ENCODE peak calls at places on chromosomes 1 and 21, in eight cellular contexts. E is AG09319; T is PC-9; H is NCI-H1105; K is BE2C; D is naive thymus-derived CD8-positive, alpha-beta T cell; X is M059J; P is T-cell. A is an unnamed sample.

GRCh38 chr1:96049759-96050409 is 671.7 kb upstream of the PTBP2 start:
- DNase-seq in K (no peak), X (no peak), H (no peak), D (no peak), P (no peak), T (no peak), E (no peak), A (no peak)

GRCh38 chr1:196608401-196609113 is at the start of gene KCNT2:
- DNase-seq in K (peak), E (no peak), T (peak), P (no peak), H (peak), X (peak), D (no peak), A (no peak)

GRCh38 chr1:210239295-210240155 is 6.9 kb downstream of the SERTAD4 start:
- DNase-seq in P (no peak), E (no peak), H (no peak), K (peak), X (peak), T (no peak), D (no peak), A (no peak)

GRCh38 chr1:118898702-118899101 is 89.4 kb downstream of the TBX15 start:
- DNase-seq in X (no peak), H (no peak), E (no peak), K (no peak), P (no peak), T (no peak), D (no peak), A (no peak)

GRCh38 chr1:232422901-232423300 is 207.0 kb downstream of the SIPA1L2 start:
- DNase-seq in T (no peak), K (no peak), P (no peak), E (no peak), D (no peak), H (no peak), X (no peak), A (peak)

GRCh38 chr1:171345536-171345935 is 31.6 kb downstream of the FMO4 start:
- DNase-seq in X (no peak), K (no peak), T (no peak), E (no peak), P (no peak), H (no peak), D (no peak), A (no peak)

GRCh38 chr21:29148535-29148934 is 18.1 kb downstream of the MAP3K7CL start:
- DNase-seq in P (no peak), T (no peak), H (no peak), X (peak), E (no peak), D (no peak), K (no peak), A (peak)

GRCh38 chr1:245172829-245173228 is 18.0 kb downstream of the KIF26B start:
- DNase-seq in X (no peak), T (no peak), H (no peak), P (no peak), K (no peak), E (no peak), D (no peak), A (no peak)

GRCh38 chr1:7474786-7475502 is 296.2 kb upstream of the VAMP3 start:
- DNase-seq in E (no peak), P (no peak), T (no peak), H (no peak), X (peak), D (no peak), K (no peak), A (no peak)

GRCh38 chr1:22545126-22545525 is 18.2 kb upstream of the EPHA8 start:
- DNase-seq in D (no peak), X (no peak), P (no peak), H (no peak), E (no peak), T (no peak), K (no peak), A (no peak)

GRCh38 chr21:36491191-36491916 is 11.4 kb upstream of the CLDN14 start:
- DNase-seq in H (no peak), X (no peak), K (no peak), E (peak), P (no peak), T (no peak), D (no peak), A (no peak)

GRCh38 chr21:41045534-41046268 is 122.3 kb upstream of the BACE2 start:
- DNase-seq in H (peak), D (no peak), K (no peak), E (no peak), X (no peak), P (no peak), T (no peak), A (no peak)

GRCh38 chr1:2468041-2468472 is 8.0 kb upstream of the PLCH2 start:
- DNase-seq in H (no peak), K (no peak), P (peak), T (peak), D (peak), E (no peak), X (no peak), A (no peak)

GRCh38 chr1:202860744-202861419 is 28.1 kb downstream of the RABIF start:
- DNase-seq in H (peak), T (peak), X (peak), D (peak), P (no peak), E (no peak), K (peak), A (no peak)

GRCh38 chr1:205809469-205809868 is 3.5 kb downstream of the SLC41A1 start:
- DNase-seq in E (no peak), H (no peak), X (no peak), K (no peak), T (no peak), D (no peak), P (no peak), A (no peak)

GRCh38 chr21:17903029-17903806 is 84.1 kb upstream of the C21orf91 start:
- DNase-seq in D (no peak), K (no peak), H (peak), P (no peak), T (no peak), X (peak), E (no peak), A (no peak)

GRCh38 chr1:93000751-93001175 is 39.5 kb upstream of the DIPK1A start:
- DNase-seq in H (peak), E (no peak), D (no peak), X (peak), K (no peak), P (no peak), T (peak), A (no peak)

GRCh38 chr1:33018112-33018511 is 18.6 kb downstream of the AK2 start:
- DNase-seq in K (no peak), D (no peak), E (no peak), P (no peak), T (no peak), X (no peak), H (no peak), A (no peak)

GRCh38 chr1:8104278-8105236 is 78.4 kb upstream of the ERRFI1 start:
- DNase-seq in X (no peak), P (no peak), H (no peak), T (no peak), E (no peak), D (no peak), K (no peak), A (no peak)

GRCh38 chr1:154829062-154829461 is 41.0 kb downstream of the KCNN3 start:
- DNase-seq in X (no peak), T (no peak), P (no peak), K (no peak), E (no peak), D (no peak), H (no peak), A (no peak)

GRCh38 chr1:168786476-168787330 is 57.7 kb upstream of the DPT start:
- DNase-seq in T (no peak), P (no peak), D (no peak), H (no peak), X (peak), K (no peak), E (no peak), A (no peak)

GRCh38 chr1:29123871-29124365 is at the start of gene TMEM200B:
- DNase-seq in H (no peak), D (no peak), K (no peak), X (no peak), E (no peak), T (no peak), P (no peak), A (no peak)

GRCh38 chr1:43822040-43822439 is 111.6 kb upstream of the ARTN start:
- DNase-seq in H (no peak), T (peak), D (no peak), K (no peak), X (peak), P (no peak), E (peak), A (no peak)

GRCh38 chr1:155026154-155026553 is 7.4 kb downstream of the DCST2 start:
- DNase-seq in H (no peak), D (no peak), P (no peak), K (no peak), E (no peak), T (no peak), X (peak), A (no peak)

GRCh38 chr1:220901906-220902305 is 22.7 kb downstream of the HLX start:
- DNase-seq in P (no peak), T (no peak), K (no peak), X (peak), H (no peak), E (no peak), D (no peak), A (no peak)

GRCh38 chr1:225812488-225813249 is 2.7 kb downstream of the EPHX1 start:
- DNase-seq in K (peak), T (no peak), D (no peak), H (no peak), E (no peak), X (no peak), P (no peak), A (no peak)

GRCh38 chr1:118785246-118785645 is 202.9 kb downstream of the TBX15 start:
- DNase-seq in T (no peak), X (peak), H (no peak), D (no peak), P (no peak), K (no peak), E (no peak), A (no peak)

GRCh38 chr21:26148834-26149354 is 21.7 kb downstream of the APP start:
- DNase-seq in H (no peak), D (no peak), E (no peak), P (no peak), X (peak), K (no peak), T (no peak), A (no peak)

GRCh38 chr1:113415256-113416189 is 25.2 kb downstream of the MAGI3 start:
- DNase-seq in K (no peak), X (peak), E (no peak), H (no peak), P (no peak), D (no peak), T (no peak), A (no peak)

GRCh38 chr1:7227654-7228053 is 442.4 kb downstream of the CAMTA1 start:
- DNase-seq in H (no peak), X (no peak), D (no peak), P (no peak), E (no peak), K (no peak), T (no peak), A (no peak)

GRCh38 chr1:39976732-39977131 is 21.8 kb downstream of the MFSD2A start:
- DNase-seq in T (no peak), H (peak), D (no peak), P (no peak), E (no peak), K (no peak), X (no peak), A (no peak)

GRCh38 chr1:186289943-186290560 is 85.0 kb downstream of the TPR start:
- DNase-seq in K (no peak), D (no peak), H (no peak), X (no peak), E (no peak), P (no peak), T (no peak), A (no peak)

A was measured in epithelial cell of prostate.